ENCODE peak calls at places on chromosomes 13 and 19, in ten cellular contexts. One of them, this sample, is unnamed.

GRCh38 chr19:54345938-54346386 is 7.0 kb upstream of the LILRA4 start:
- DNase-seq in neuronal stem cell: no peak
- DNase-seq in effector memory CD4-positive, alpha-beta T cell: no peak
- DNase-seq in lung: no peak
- DNase-seq in sigmoid colon: no peak
- DNase-seq in psoas muscle: no peak
- DNase-seq in transverse colon: peak
- DNase-seq in heart left ventricle: no peak
- DNase-seq in tibial nerve: peak
- DNase-seq in uterus: no peak
- DNase-seq in this sample: no peak

GRCh38 chr19:58154287-58154678 is 3.7 kb upstream of the ZNF329 start:
- DNase-seq in neuronal stem cell: no peak
- DNase-seq in transverse colon: peak
- DNase-seq in sigmoid colon: peak
- DNase-seq in heart left ventricle: peak
- DNase-seq in psoas muscle: peak
- DNase-seq in effector memory CD4-positive, alpha-beta T cell: no peak
- DNase-seq in uterus: peak
- DNase-seq in tibial nerve: no peak
- DNase-seq in lung: peak
- DNase-seq in this sample: no peak

GRCh38 chr19:15194938-15195337 is 5.9 kb downstream of the NOTCH3 start:
- DNase-seq in psoas muscle: no peak
- DNase-seq in lung: no peak
- DNase-seq in heart left ventricle: peak
- DNase-seq in neuronal stem cell: no peak
- DNase-seq in sigmoid colon: no peak
- DNase-seq in effector memory CD4-positive, alpha-beta T cell: no peak
- DNase-seq in transverse colon: no peak
- DNase-seq in tibial nerve: no peak
- DNase-seq in uterus: no peak
- DNase-seq in this sample: no peak

GRCh38 chr19:51690359-51691121 is 2.6 kb upstream of the SPACA6 start:
- DNase-seq in neuronal stem cell: peak
- DNase-seq in heart left ventricle: peak
- DNase-seq in psoas muscle: peak
- DNase-seq in uterus: peak
- DNase-seq in lung: peak
- DNase-seq in effector memory CD4-positive, alpha-beta T cell: peak
- DNase-seq in tibial nerve: peak
- DNase-seq in sigmoid colon: peak
- DNase-seq in transverse colon: peak
- DNase-seq in this sample: peak

GRCh38 chr19:49543032-49543431 is 15.2 kb downstream of the RCN3 start:
- DNase-seq in neuronal stem cell: no peak
- DNase-seq in sigmoid colon: no peak
- DNase-seq in psoas muscle: no peak
- DNase-seq in uterus: no peak
- DNase-seq in lung: no peak
- DNase-seq in effector memory CD4-positive, alpha-beta T cell: no peak
- DNase-seq in transverse colon: no peak
- DNase-seq in heart left ventricle: no peak
- DNase-seq in tibial nerve: no peak
- DNase-seq in this sample: no peak

GRCh38 chr19:56294557-56294956 is 20.1 kb downstream of the ZSCAN5A start:
- DNase-seq in uterus: no peak
- DNase-seq in psoas muscle: no peak
- DNase-seq in lung: no peak
- DNase-seq in heart left ventricle: no peak
- DNase-seq in sigmoid colon: no peak
- DNase-seq in neuronal stem cell: no peak
- DNase-seq in effector memory CD4-positive, alpha-beta T cell: no peak
- DNase-seq in transverse colon: no peak
- DNase-seq in tibial nerve: no peak
- DNase-seq in this sample: no peak

GRCh38 chr13:43390101-43390500 is 366.7 kb downstream of the DNAJC15 start:
- DNase-seq in uterus: no peak
- DNase-seq in heart left ventricle: no peak
- DNase-seq in effector memory CD4-positive, alpha-beta T cell: no peak
- DNase-seq in psoas muscle: no peak
- DNase-seq in neuronal stem cell: no peak
- DNase-seq in sigmoid colon: no peak
- DNase-seq in transverse colon: no peak
- DNase-seq in tibial nerve: no peak
- DNase-seq in lung: no peak
- DNase-seq in this sample: no peak

GRCh38 chr13:33206425-33206824 is 79.1 kb downstream of the STARD13 start:
- DNase-seq in uterus: no peak
- DNase-seq in sigmoid colon: no peak
- DNase-seq in lung: no peak
- DNase-seq in neuronal stem cell: no peak
- DNase-seq in effector memory CD4-positive, alpha-beta T cell: no peak
- DNase-seq in psoas muscle: no peak
- DNase-seq in heart left ventricle: no peak
- DNase-seq in transverse colon: no peak
- DNase-seq in tibial nerve: no peak
- DNase-seq in this sample: no peak

GRCh38 chr19:6229216-6229913 is 50.4 kb downstream of the MLLT1 start:
- DNase-seq in tibial nerve: no peak
- DNase-seq in uterus: no peak
- DNase-seq in transverse colon: no peak
- DNase-seq in sigmoid colon: no peak
- DNase-seq in neuronal stem cell: no peak
- DNase-seq in lung: no peak
- DNase-seq in psoas muscle: peak
- DNase-seq in effector memory CD4-positive, alpha-beta T cell: no peak
- DNase-seq in heart left ventricle: no peak
- DNase-seq in this sample: no peak

GRCh38 chr19:37511821-37512220 is 5.1 kb downstream of the ZNF793 start:
- DNase-seq in uterus: no peak
- DNase-seq in lung: no peak
- DNase-seq in tibial nerve: no peak
- DNase-seq in transverse colon: no peak
- DNase-seq in neuronal stem cell: no peak
- DNase-seq in effector memory CD4-positive, alpha-beta T cell: no peak
- DNase-seq in heart left ventricle: no peak
- DNase-seq in psoas muscle: no peak
- DNase-seq in sigmoid colon: no peak
- DNase-seq in this sample: no peak

GRCh38 chr19:37511186-37511585 is 4.4 kb downstream of the ZNF793 start:
- DNase-seq in effector memory CD4-positive, alpha-beta T cell: no peak
- DNase-seq in heart left ventricle: no peak
- DNase-seq in psoas muscle: no peak
- DNase-seq in lung: no peak
- DNase-seq in neuronal stem cell: no peak
- DNase-seq in transverse colon: no peak
- DNase-seq in uterus: no peak
- DNase-seq in tibial nerve: no peak
- DNase-seq in sigmoid colon: no peak
- DNase-seq in this sample: no peak

GRCh38 chr19:37513397-37513796 is 6.7 kb downstream of the ZNF793 start:
- DNase-seq in heart left ventricle: no peak
- DNase-seq in effector memory CD4-positive, alpha-beta T cell: no peak
- DNase-seq in neuronal stem cell: no peak
- DNase-seq in lung: no peak
- DNase-seq in uterus: no peak
- DNase-seq in tibial nerve: no peak
- DNase-seq in transverse colon: no peak
- DNase-seq in psoas muscle: no peak
- DNase-seq in sigmoid colon: no peak
- DNase-seq in this sample: no peak
- H3K27ac ChIP-seq in heart left ventricle: no peak
- H3K27ac ChIP-seq in effector memory CD4-positive, alpha-beta T cell: no peak
- H3K27ac ChIP-seq in neuronal stem cell: no peak
- H3K27ac ChIP-seq in lung: no peak
- H3K27ac ChIP-seq in uterus: no peak
- H3K27ac ChIP-seq in tibial nerve: no peak
- H3K27ac ChIP-seq in transverse colon: no peak
- H3K27ac ChIP-seq in psoas muscle: no peak
- H3K27ac ChIP-seq in sigmoid colon: no peak
- H3K27ac ChIP-seq in this sample: no peak

GRCh38 chr19:47646924-47647323 is 38.0 kb downstream of the BICRA start:
- DNase-seq in lung: no peak
- DNase-seq in transverse colon: no peak
- DNase-seq in heart left ventricle: no peak
- DNase-seq in tibial nerve: no peak
- DNase-seq in neuronal stem cell: no peak
- DNase-seq in uterus: no peak
- DNase-seq in effector memory CD4-positive, alpha-beta T cell: no peak
- DNase-seq in sigmoid colon: no peak
- DNase-seq in psoas muscle: no peak
- DNase-seq in this sample: no peak

GRCh38 chr19:47644743-47645499 is 36.0 kb downstream of the BICRA start:
- DNase-seq in effector memory CD4-positive, alpha-beta T cell: no peak
- DNase-seq in lung: no peak
- DNase-seq in tibial nerve: no peak
- DNase-seq in sigmoid colon: no peak
- DNase-seq in transverse colon: no peak
- DNase-seq in neuronal stem cell: no peak
- DNase-seq in heart left ventricle: no peak
- DNase-seq in psoas muscle: no peak
- DNase-seq in uterus: no peak
- DNase-seq in this sample: no peak

GRCh38 chr19:47643281-47643680 is 34.3 kb downstream of the BICRA start:
- DNase-seq in transverse colon: no peak
- DNase-seq in psoas muscle: no peak
- DNase-seq in tibial nerve: no peak
- DNase-seq in lung: no peak
- DNase-seq in uterus: no peak
- DNase-seq in heart left ventricle: no peak
- DNase-seq in sigmoid colon: no peak
- DNase-seq in effector memory CD4-positive, alpha-beta T cell: no peak
- DNase-seq in neuronal stem cell: no peak
- DNase-seq in this sample: no peak

GRCh38 chr19:47641891-47642485 is 33.1 kb downstream of the BICRA start:
- DNase-seq in heart left ventricle: no peak
- DNase-seq in tibial nerve: no peak
- DNase-seq in effector memory CD4-positive, alpha-beta T cell: no peak
- DNase-seq in sigmoid colon: no peak
- DNase-seq in uterus: no peak
- DNase-seq in psoas muscle: no peak
- DNase-seq in lung: no peak
- DNase-seq in transverse colon: no peak
- DNase-seq in neuronal stem cell: no peak
- DNase-seq in this sample: no peak

GRCh38 chr19:47644199-47644598 is 35.3 kb downstream of the BICRA start:
- DNase-seq in effector memory CD4-positive, alpha-beta T cell: no peak
- DNase-seq in neuronal stem cell: no peak
- DNase-seq in psoas muscle: no peak
- DNase-seq in lung: no peak
- DNase-seq in transverse colon: no peak
- DNase-seq in tibial nerve: no peak
- DNase-seq in uterus: no peak
- DNase-seq in sigmoid colon: no peak
- DNase-seq in heart left ventricle: no peak
- DNase-seq in this sample: no peak
- H3K27ac ChIP-seq in effector memory CD4-positive, alpha-beta T cell: no peak
- H3K27ac ChIP-seq in neuronal stem cell: no peak
- H3K27ac ChIP-seq in psoas muscle: peak
- H3K27ac ChIP-seq in lung: no peak
- H3K27ac ChIP-seq in transverse colon: peak
- H3K27ac ChIP-seq in tibial nerve: no peak
- H3K27ac ChIP-seq in uterus: peak
- H3K27ac ChIP-seq in sigmoid colon: peak
- H3K27ac ChIP-seq in heart left ventricle: no peak
- H3K27ac ChIP-seq in this sample: no peak

DNA sequence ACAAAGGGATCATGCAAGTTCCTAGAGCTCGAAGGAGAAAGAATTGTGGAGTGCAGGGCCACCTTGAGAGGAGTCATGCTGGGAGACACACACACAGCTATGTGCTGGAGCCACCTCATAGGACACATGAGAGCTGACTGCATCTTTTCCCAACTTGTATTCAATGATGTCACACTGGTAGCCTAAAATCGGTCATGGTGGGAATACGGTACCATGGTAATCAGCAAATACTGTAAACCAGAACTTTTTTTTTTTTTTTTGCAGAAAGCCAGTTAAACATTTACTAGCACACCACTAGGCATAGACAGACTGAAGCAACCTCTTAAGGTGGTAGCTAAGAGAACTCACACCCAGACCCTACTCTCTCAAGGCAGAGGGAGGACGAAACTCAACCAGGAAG is 47.0 kb upstream of the INTS6 start:
- DNase-seq in heart left ventricle: no peak
- DNase-seq in effector memory CD4-positive, alpha-beta T cell: no peak
- DNase-seq in tibial nerve: no peak
- DNase-seq in uterus: no peak
- DNase-seq in transverse colon: no peak
- DNase-seq in sigmoid colon: no peak
- DNase-seq in psoas muscle: no peak
- DNase-seq in neuronal stem cell: no peak
- DNase-seq in lung: no peak
- DNase-seq in this sample: no peak
- H3K27ac ChIP-seq in heart left ventricle: no peak
- H3K27ac ChIP-seq in effector memory CD4-positive, alpha-beta T cell: no peak
- H3K27ac ChIP-seq in tibial nerve: no peak
- H3K27ac ChIP-seq in uterus: no peak
- H3K27ac ChIP-seq in transverse colon: no peak
- H3K27ac ChIP-seq in sigmoid colon: no peak
- H3K27ac ChIP-seq in psoas muscle: no peak
- H3K27ac ChIP-seq in neuronal stem cell: no peak
- H3K27ac ChIP-seq in lung: no peak
- H3K27ac ChIP-seq in this sample: no peak

GRCh38 chr13:110516500-110516899 is 45.0 kb downstream of the RAB20 start:
- DNase-seq in heart left ventricle: no peak
- DNase-seq in tibial nerve: no peak
- DNase-seq in sigmoid colon: no peak
- DNase-seq in transverse colon: no peak
- DNase-seq in uterus: no peak
- DNase-seq in neuronal stem cell: no peak
- DNase-seq in psoas muscle: no peak
- DNase-seq in lung: no peak
- DNase-seq in effector memory CD4-positive, alpha-beta T cell: no peak
- DNase-seq in this sample: no peak

GRCh38 chr13:110519046-110519445 is 42.5 kb downstream of the RAB20 start:
- DNase-seq in heart left ventricle: no peak
- DNase-seq in effector memory CD4-positive, alpha-beta T cell: no peak
- DNase-seq in lung: no peak
- DNase-seq in neuronal stem cell: no peak
- DNase-seq in tibial nerve: no peak
- DNase-seq in sigmoid colon: peak
- DNase-seq in psoas muscle: no peak
- DNase-seq in uterus: no peak
- DNase-seq in transverse colon: no peak
- DNase-seq in this sample: no peak

GRCh38 chr13:110518150-110518525 is 43.4 kb downstream of the RAB20 start:
- DNase-seq in tibial nerve: no peak
- DNase-seq in transverse colon: no peak
- DNase-seq in heart left ventricle: no peak
- DNase-seq in psoas muscle: no peak
- DNase-seq in lung: no peak
- DNase-seq in effector memory CD4-positive, alpha-beta T cell: no peak
- DNase-seq in sigmoid colon: peak
- DNase-seq in uterus: no peak
- DNase-seq in neuronal stem cell: no peak
- DNase-seq in this sample: no peak

GRCh38 chr13:110518571-110518970 is 43.0 kb downstream of the RAB20 start:
- DNase-seq in uterus: no peak
- DNase-seq in neuronal stem cell: no peak
- DNase-seq in transverse colon: peak
- DNase-seq in effector memory CD4-positive, alpha-beta T cell: no peak
- DNase-seq in psoas muscle: no peak
- DNase-seq in tibial nerve: no peak
- DNase-seq in lung: no peak
- DNase-seq in heart left ventricle: no peak
- DNase-seq in sigmoid colon: peak
- DNase-seq in this sample: no peak

GRCh38 chr13:110517505-110518149 is 43.9 kb downstream of the RAB20 start:
- DNase-seq in sigmoid colon: peak
- DNase-seq in uterus: no peak
- DNase-seq in effector memory CD4-positive, alpha-beta T cell: no peak
- DNase-seq in neuronal stem cell: no peak
- DNase-seq in transverse colon: peak
- DNase-seq in tibial nerve: no peak
- DNase-seq in psoas muscle: no peak
- DNase-seq in heart left ventricle: no peak
- DNase-seq in lung: peak
- DNase-seq in this sample: no peak
- H3K27ac ChIP-seq in sigmoid colon: no peak
- H3K27ac ChIP-seq in uterus: no peak
- H3K27ac ChIP-seq in effector memory CD4-positive, alpha-beta T cell: no peak
- H3K27ac ChIP-seq in neuronal stem cell: no peak
- H3K27ac ChIP-seq in transverse colon: peak
- H3K27ac ChIP-seq in tibial nerve: peak
- H3K27ac ChIP-seq in psoas muscle: no peak
- H3K27ac ChIP-seq in heart left ventricle: no peak
- H3K27ac ChIP-seq in lung: peak
- H3K27ac ChIP-seq in this sample: no peak

This sample was measured in caudate nucleus.